ENCODE peak calls at places on chromosomes 13 and 19, in ten cellular contexts. M, Q, J, P, X, F, E, A, C and I are unnamed samples. For H3K4me1, the result is how much of the 10 kb centered on the place peaks cover.

GRCh38 chr13:110819203-110820014 is 95.5 kb downstream of the ANKRD10 start:
- DNase-seq in M (peak), Q (peak), J (peak), P (peak), X (peak), F (peak), E (peak), A (peak), C (peak), I (peak)

GRCh38 chr13:103386341-103386740 is 320.1 kb upstream of the SLC10A2 start:
- DNase-seq in M (peak), Q (no peak), J (peak), P (no peak), X (peak), F (no peak), E (no peak), A (peak), C (no peak), I (no peak)

GRCh38 chr19:34217952-34218817 is 36.2 kb upstream of the GARRE1 start:
- DNase-seq in M (peak), Q (no peak), J (peak), P (no peak), X (no peak), F (peak), E (peak), A (peak), C (no peak), I (no peak)

GRCh38 chr19:45469835-45470146 is 2.0 kb downstream of the FOSB start:
- DNase-seq in M (peak), Q (no peak), J (no peak), P (no peak), X (no peak), F (no peak), E (peak), A (no peak), C (no peak), I (no peak)

GRCh38 chr19:52602931-52603330 is 32.8 kb downstream of the ZNF701 start:
- DNase-seq in M (no peak), Q (no peak), J (no peak), P (no peak), X (no peak), F (no peak), E (no peak), A (no peak), C (no peak), I (no peak)

GRCh38 chr13:29907670-29908069 is 57.3 kb upstream of the UBL3 start:
- DNase-seq in M (no peak), Q (no peak), J (no peak), P (no peak), X (no peak), F (no peak), E (no peak), A (no peak), C (no peak), I (no peak)

GRCh38 chr19:14477417-14478112 is 2.4 kb upstream of the PTGER1 start:
- DNase-seq in M (no peak), Q (no peak), J (no peak), P (no peak), X (no peak), F (no peak), E (no peak), A (no peak), C (no peak), I (no peak)

GRCh38 chr19:39448271-39448670 is 2.9 kb downstream of the SUPT5H start:
- DNase-seq in M (no peak), Q (no peak), J (peak), P (no peak), X (no peak), F (no peak), E (no peak), A (no peak), C (no peak), I (no peak)

GRCh38 chr13:89113744-89114143 is 1442.6 kb downstream of the SLITRK5 start:
- DNase-seq in M (no peak), Q (no peak), J (no peak), P (no peak), X (peak), F (no peak), E (no peak), A (no peak), C (no peak), I (no peak)

GRCh38 chr19:16247353-16248182 is 49.9 kb downstream of the AP1M1 start:
- DNase-seq in M (peak), Q (peak), J (peak), P (peak), X (peak), F (peak), E (peak), A (peak), C (peak), I (peak)

GRCh38 chr13:45082964-45083363 is 37.3 kb upstream of the GTF2F2 start:
- DNase-seq in M (no peak), Q (no peak), J (no peak), P (no peak), X (no peak), F (no peak), E (no peak), A (no peak), C (no peak), I (no peak)

GRCh38 chr13:111265701-111266035 is 54.8 kb upstream of the TEX29 start:
- DNase-seq in M (no peak), Q (no peak), J (no peak), P (no peak), X (peak), F (no peak), E (no peak), A (no peak), C (no peak), I (no peak)

GRCh38 chr19:10102787-10103236 is 334 bp upstream of the ANGPTL6 start:
- DNase-seq in M (no peak), Q (no peak), J (no peak), P (no peak), X (no peak), F (no peak), E (no peak), A (no peak), C (no peak), I (no peak)

GRCh38 chr13:85729296-85729695 is 69.9 kb downstream of the SLITRK6 start:
- DNase-seq in M (no peak), Q (no peak), J (peak), P (no peak), X (no peak), F (no peak), E (no peak), A (no peak), C (no peak), I (no peak)

GRCh38 chr13:28826368-28826767 is 6.2 kb downstream of the MTUS2 start:
- DNase-seq in M (no peak), Q (no peak), J (no peak), P (no peak), X (no peak), F (no peak), E (no peak), A (no peak), C (no peak), I (no peak)

GRCh38 chr13:39407138-39407537 is 195.9 kb downstream of the LHFPL6 start:
- DNase-seq in M (no peak), Q (no peak), J (no peak), P (no peak), X (no peak), F (no peak), E (no peak), A (no peak), C (no peak), I (no peak)

GRCh38 chr13:38718374-38718773 is 31.5 kb downstream of the FREM2 start:
- DNase-seq in M (no peak), Q (no peak), J (no peak), P (no peak), X (no peak), F (no peak), E (no peak), A (no peak), C (no peak), I (no peak)

GRCh38 chr13:82571653-82572052 is 1310.6 kb downstream of the SLITRK1 start:
- DNase-seq in M (no peak), Q (no peak), J (no peak), P (no peak), X (no peak), F (no peak), E (no peak), A (no peak), C (no peak), I (no peak)

GRCh38 chr19:15815306-15815705 is at the start of gene OR10H1:
- DNase-seq in M (peak), Q (no peak), J (no peak), P (no peak), X (no peak), F (no peak), E (no peak), A (no peak), C (no peak), I (no peak)

GRCh38 chr19:1057185-1057857 is 9.6 kb upstream of the ARHGAP45 start:
- DNase-seq in M (no peak), Q (no peak), J (peak), P (no peak), X (peak), F (no peak), E (no peak), A (no peak), C (no peak), I (no peak)

GRCh38 chr19:45103625-45104319 is 10.8 kb downstream of the PPP1R37 start:
- DNase-seq in M (peak), Q (no peak), J (no peak), P (no peak), X (peak), F (no peak), E (no peak), A (no peak), C (no peak), I (no peak)

GRCh38 chr13:40422588-40423235 is 243.7 kb downstream of the FOXO1 start:
- DNase-seq in M (no peak), Q (no peak), J (no peak), P (no peak), X (no peak), F (no peak), E (no peak), A (no peak), C (no peak), I (no peak)

GRCh38 chr19:11434703-11435056 is 241 bp downstream of the ODAD3 start:
- DNase-seq in M (no peak), Q (no peak), J (no peak), P (no peak), X (no peak), F (no peak), E (no peak), A (no peak), C (no peak), I (no peak)

GRCh38 chr19:42850981-42851717 is 28.4 kb downstream of the PSG1 start:
- DNase-seq in M (peak), Q (peak), J (peak), P (no peak), X (no peak), F (no peak), E (no peak), A (peak), C (peak), I (peak)

GRCh38 chr19:2215281-2215751 is 20.8 kb downstream of the PLEKHJ1 start:
- DNase-seq in M (no peak), Q (no peak), J (no peak), P (no peak), X (peak), F (peak), E (no peak), A (no peak), C (no peak), I (no peak)

GRCh38 chr19:21568816-21569496 is 63.6 kb downstream of the ZNF429 start:
- DNase-seq in M (peak), Q (peak), J (peak), P (peak), X (no peak), F (peak), E (peak), A (peak), C (peak), I (peak)

GRCh38 chr19:13955662-13956364 is 3.5 kb downstream of the DCAF15 start:
- DNase-seq in M (no peak), Q (no peak), J (no peak), P (no peak), X (no peak), F (no peak), E (no peak), A (no peak), C (no peak), I (no peak)

GRCh38 chr13:91398413-91399188 is at the start of gene GPC5:
- DNase-seq in M (peak), Q (peak), J (peak), P (peak), X (peak), F (peak), E (peak), A (peak), C (peak), I (peak)

GRCh38 chr19:35265126-35265995 is 3.4 kb upstream of the USF2 start:
- DNase-seq in M (peak), Q (no peak), J (no peak), P (peak), X (no peak), F (no peak), E (peak), A (peak), C (no peak), I (peak)

GRCh38 chr13:87827479-87827878 is 156.3 kb downstream of the SLITRK5 start:
- DNase-seq in M (no peak), Q (no peak), J (no peak), P (no peak), X (no peak), F (no peak), E (no peak), A (no peak), C (no peak), I (no peak)

GRCh38 chr19:13118424-13119193 is 545 bp downstream of the NACC1 start:
- DNase-seq in M (peak), Q (peak), J (peak), P (peak), X (peak), F (no peak), E (peak), A (peak), C (no peak), I (no peak)

GRCh38 chr19:19418548-19419260 is 13.2 kb downstream of the GATAD2A start:
- DNase-seq in M (no peak), Q (no peak), J (no peak), P (no peak), X (no peak), F (no peak), E (no peak), A (no peak), C (no peak), I (no peak)

GRCh38 chr19:50952890-50953289 is at the start of gene KLK5:
- DNase-seq in M (no peak), Q (no peak), J (no peak), P (no peak), X (peak), F (no peak), E (no peak), A (no peak), C (no peak), I (no peak)

GRCh38 chr13:44978328-44978727 is 10.9 kb downstream of the NUFIP1 start:
- DNase-seq in M (no peak), Q (no peak), J (no peak), P (no peak), X (no peak), F (no peak), E (no peak), A (no peak), C (no peak), I (no peak)

GRCh38 chr19:13644648-13645047 is 119.7 kb upstream of the MRI1 start:
- DNase-seq in M (no peak), Q (no peak), J (no peak), P (no peak), X (peak), F (no peak), E (no peak), A (no peak), C (no peak), I (no peak)

GRCh38 chr19:1164684-1165531 is 9.2 kb downstream of the SBNO2 start:
- DNase-seq in M (no peak), Q (no peak), J (no peak), P (peak), X (no peak), F (no peak), E (peak), A (peak), C (no peak), I (no peak)

GRCh38 chr19:49920624-49921363 is 8.2 kb upstream of the ATF5 start:
- DNase-seq in M (no peak), Q (no peak), J (no peak), P (no peak), X (no peak), F (no peak), E (no peak), A (no peak), C (no peak), I (no peak)
- H3K4me1 ChIP-seq in M (under half), Q (under half), J (under half), P (under half), X (under half), F (under half), E (under half), A (under half), C (under half), I (under half)

DNA sequence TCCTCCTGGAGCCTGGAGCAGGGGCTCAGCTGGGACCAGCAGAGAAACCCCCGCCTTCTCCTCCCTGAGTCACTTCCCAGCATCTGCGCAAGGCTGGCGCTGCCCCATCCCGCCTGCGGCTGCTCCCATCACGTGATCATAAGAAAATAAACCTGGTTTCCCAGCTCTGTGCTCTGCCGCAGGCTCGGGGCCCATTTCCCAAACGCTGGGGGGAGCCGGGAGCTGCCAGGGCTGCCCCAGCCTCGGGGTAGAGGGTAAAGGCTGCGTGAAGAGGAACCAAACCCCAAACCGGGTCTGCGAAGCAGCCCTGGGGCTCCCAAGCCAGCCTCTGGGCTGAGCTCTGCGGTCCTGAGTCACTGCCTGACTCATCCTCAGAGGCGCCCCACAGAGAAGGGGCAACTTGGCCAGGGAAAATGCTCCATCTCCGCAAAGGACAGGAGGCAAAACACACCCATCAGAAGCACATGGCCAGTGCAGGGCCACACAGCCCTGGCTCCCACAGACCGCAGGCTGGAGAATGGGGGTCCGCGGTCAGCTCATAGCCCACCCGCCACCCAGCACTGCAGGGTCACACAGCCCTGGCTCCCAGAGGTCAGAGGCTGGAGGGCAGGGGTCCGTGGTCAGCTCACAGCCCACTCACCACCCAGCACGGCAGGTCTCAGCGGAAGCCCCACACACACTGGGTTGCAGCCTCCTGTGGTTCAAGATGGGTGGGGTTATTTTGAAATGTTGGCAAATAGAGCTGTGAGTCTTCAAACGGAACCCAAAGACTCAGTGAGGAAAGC is 67.1 kb downstream of the RASA3 start:
- DNase-seq in M (peak), Q (peak), J (peak), P (peak), X (peak), F (peak), E (peak), A (peak), C (peak), I (peak)
- H3K4me1 ChIP-seq in M (under half), Q (half or more), J (half or more), P (half or more), X (under half), F (half or more), E (half or more), A (under half), C (under half), I (under half)

DNA sequence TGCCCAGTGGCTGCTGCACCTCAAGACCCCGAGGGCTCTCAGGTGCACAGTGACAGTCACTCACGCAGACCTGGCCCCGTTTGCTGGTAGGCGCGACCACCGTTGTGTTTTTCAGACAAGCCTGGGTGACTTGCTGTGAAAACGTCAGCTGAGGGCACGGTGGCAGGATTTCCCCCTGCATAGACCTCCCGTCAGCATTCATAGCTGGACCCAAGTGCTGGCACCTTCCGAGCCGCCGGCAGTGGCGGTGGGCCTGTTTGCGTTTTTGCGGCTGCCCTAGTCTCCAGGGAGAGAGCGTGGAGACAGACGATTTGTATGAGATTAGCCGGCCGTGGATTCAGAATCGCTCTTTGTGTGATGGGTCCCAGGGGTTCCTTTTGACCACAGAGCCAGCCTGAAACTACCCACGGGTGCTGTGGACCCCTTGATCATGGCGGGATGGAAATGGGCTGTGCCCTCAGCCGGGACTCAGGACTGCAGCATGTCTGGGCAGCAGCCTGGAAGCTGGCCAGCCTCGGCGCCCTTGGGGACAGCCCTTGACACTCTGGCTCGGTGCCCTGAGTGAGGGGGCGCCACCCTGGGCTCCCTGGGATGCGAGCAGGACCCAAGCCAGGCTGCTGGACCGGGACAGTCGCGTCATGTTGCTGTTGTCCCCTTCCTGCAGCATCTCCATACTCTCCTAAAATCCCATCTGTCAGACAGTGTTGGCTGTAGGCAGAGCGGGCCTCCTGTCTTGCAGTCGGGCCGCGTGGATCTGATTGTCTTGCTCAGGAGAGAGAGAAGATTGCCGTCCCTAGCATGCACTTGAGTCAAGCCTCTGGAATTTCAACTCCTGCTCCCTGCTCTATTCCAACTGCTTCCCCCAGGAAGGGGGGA is 8.6 kb downstream of the KDM4B start:
- DNase-seq in M (no peak), Q (peak), J (peak), P (no peak), X (peak), F (no peak), E (peak), A (peak), C (peak), I (no peak)
- H3K4me1 ChIP-seq in M (half or more), Q (half or more), J (half or more), P (half or more), X (under half), F (under half), E (half or more), A (under half), C (under half), I (under half)

GRCh38 chr13:98525852-98526512 is 50.9 kb downstream of the STK24 start:
- DNase-seq in M (no peak), Q (no peak), J (no peak), P (no peak), X (no peak), F (no peak), E (no peak), A (no peak), C (no peak), I (no peak)
- H3K4me1 ChIP-seq in M (half or more), Q (half or more), J (under half), P (half or more), X (under half), F (half or more), E (half or more), A (under half), C (under half), I (under half)